ENCODE peak calls at places on chromosomes 6 and 20, in five cellular contexts. D is endothelial cell of umbilical vein, G is right cardiac atrium, M is prostate gland, Q is Caco-2. V is an unnamed sample.

GRCh38 chr20:32820000-32820697 is 395 bp downstream of the MAPRE1 start:
- DNase-seq in D (peak; percentile 64), G (peak; percentile 91), M (peak; percentile 61), Q (peak; percentile 86), V (peak; percentile 22)

GRCh38 chr20:33554914-33555420 is 65.1 kb downstream of the CBFA2T2 start:
- DNase-seq in D (peak; percentile 94), G (no peak), M (peak; percentile 74), Q (no peak), V (no peak)

GRCh38 chr6:45209762-45210161 is 118.4 kb upstream of the RUNX2 start:
- DNase-seq in D (no peak), G (no peak), M (no peak), Q (no peak), V (peak; percentile 43)

GRCh38 chr20:59811681-59812171 is 121.7 kb downstream of the SYCP2 start:
- DNase-seq in D (no peak), G (no peak), M (no peak), Q (no peak), V (no peak)

GRCh38 chr20:6489361-6490154 is 277.9 kb upstream of the BMP2 start:
- DNase-seq in D (no peak), G (no peak), M (no peak), Q (peak; percentile 96), V (no peak)

GRCh38 chr6:37311666-37312473 is 41.9 kb upstream of the RNF8 start:
- DNase-seq in D (no peak), G (no peak), M (no peak), Q (no peak), V (no peak)

GRCh38 chr6:32369678-32370077 is 2.0 kb downstream of the TSBP1 start:
- DNase-seq in D (peak; percentile 93), G (no peak), M (no peak), Q (no peak), V (no peak)

GRCh38 chr6:40391086-40391485 is 196.1 kb downstream of the LRFN2 start:
- DNase-seq in D (no peak), G (no peak), M (peak; percentile 2), Q (no peak), V (no peak)

GRCh38 chr6:40897390-40898003 is 141.5 kb downstream of the UNC5CL start:
- DNase-seq in D (no peak), G (no peak), M (no peak), Q (no peak), V (no peak)

GRCh38 chr6:28910901-28911680 is 12.7 kb downstream of the TRIM27 start:
- DNase-seq in D (peak; percentile 45), G (no peak), M (peak; percentile 22), Q (no peak), V (no peak)

DNA sequence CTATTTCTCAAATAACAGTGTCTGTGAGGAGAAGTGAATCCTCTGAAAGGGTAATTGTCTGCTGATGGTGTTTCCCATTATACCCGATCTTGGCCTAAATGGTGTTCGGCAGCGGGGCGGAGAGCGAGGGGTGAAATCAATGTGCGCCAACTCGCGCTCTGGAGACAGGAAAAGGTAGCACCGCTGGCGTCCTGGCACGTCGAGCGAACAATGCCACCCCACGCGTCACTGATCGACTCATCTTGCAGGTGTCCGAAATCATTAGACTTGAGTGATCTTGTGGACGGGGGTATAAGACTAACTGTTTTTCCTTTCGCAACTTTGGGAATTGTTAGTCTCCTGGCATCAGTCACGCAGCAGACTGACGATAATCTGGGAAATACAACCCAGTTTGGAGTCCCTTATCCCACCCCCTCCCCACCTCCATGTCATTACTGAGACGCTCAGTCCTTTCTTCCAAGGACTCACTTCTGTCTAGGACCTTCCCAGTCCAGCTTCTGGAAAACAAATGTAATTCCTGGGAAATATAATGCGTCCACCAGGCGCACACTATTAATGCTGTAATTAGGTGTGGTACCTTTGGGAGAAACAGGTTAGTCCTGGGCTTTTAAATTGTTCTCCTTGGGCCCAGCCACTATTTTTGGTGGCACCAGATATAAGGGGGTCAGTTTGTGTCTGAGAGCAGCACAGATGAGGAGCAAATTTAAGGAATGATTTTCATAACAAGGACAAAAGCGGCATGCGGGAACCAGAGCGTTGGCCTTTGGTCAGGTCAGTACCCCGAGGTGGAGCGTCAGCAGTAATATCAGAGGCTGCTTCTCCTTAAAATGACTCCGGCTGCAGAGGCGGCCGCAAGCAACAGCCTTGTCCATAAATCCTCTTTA is 2.3 kb downstream of the LINC00237 start:
- DNase-seq in D (no peak), G (no peak), M (no peak), Q (no peak), V (no peak)
- H3K4me3 ChIP-seq in D (no peak overlapping the region), G (no peak overlapping the region), M (no peak overlapping the region), Q (no peak overlapping the region), V (no peak overlapping the region)

GRCh38 chr6:71808865-71809264 is 77.5 kb upstream of the RIMS1 start:
- DNase-seq in D (no peak), G (no peak), M (no peak), Q (no peak), V (no peak)
- H3K4me3 ChIP-seq in D (no peak overlapping the region), G (no peak overlapping the region), M (no peak overlapping the region), Q (no peak overlapping the region), V (peak overlapping the region; percentile 14)

GRCh38 chr20:34582221-34582620 is 23.7 kb downstream of the MAP1LC3A start:
- DNase-seq in D (no peak), G (no peak), M (no peak), Q (no peak), V (no peak)

GRCh38 chr20:34579191-34579661 is 20.7 kb downstream of the MAP1LC3A start:
- DNase-seq in D (peak; percentile 83), G (peak; percentile 82), M (peak; percentile 76), Q (no peak), V (peak; percentile 70)

GRCh38 chr20:34581341-34582189 is 23.0 kb downstream of the MAP1LC3A start:
- DNase-seq in D (peak; percentile 91), G (peak; percentile 79), M (no peak), Q (no peak), V (no peak)

GRCh38 chr20:34579936-34580587 is 21.5 kb downstream of the MAP1LC3A start:
- DNase-seq in D (no peak), G (no peak), M (no peak), Q (no peak), V (no peak)

DNA sequence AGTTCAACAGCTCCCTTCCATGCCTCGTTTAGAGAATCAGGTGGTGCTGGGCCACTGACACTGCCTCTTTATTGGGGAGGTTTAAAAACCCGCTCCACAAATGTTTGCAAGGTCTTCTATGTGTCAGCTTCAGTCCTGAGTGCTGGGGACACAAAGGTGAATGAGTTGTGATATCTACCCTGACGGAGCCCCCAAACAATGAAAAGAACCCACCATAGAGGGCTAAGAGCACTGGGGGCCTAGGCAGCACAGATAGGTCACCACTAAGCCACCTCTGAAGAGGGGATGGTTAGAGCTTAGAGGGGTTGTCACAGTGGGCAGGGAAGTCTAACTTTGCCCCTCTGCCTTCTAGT is 22.0 kb downstream of the MAP1LC3A start:
- DNase-seq in D (no peak), G (no peak), M (no peak), Q (no peak), V (no peak)
- H3K4me3 ChIP-seq in D (no peak overlapping the region), G (no peak overlapping the region), M (no peak overlapping the region), Q (no peak overlapping the region), V (no peak overlapping the region)

GRCh38 chr6:116229287-116229913 is 24.5 kb downstream of the TSPYL4 start:
- DNase-seq in D (peak; percentile 58), G (peak; percentile 93), M (no peak), Q (peak; percentile 53), V (no peak)
- H3K4me3 ChIP-seq in D (no peak overlapping the region), G (no peak overlapping the region), M (no peak overlapping the region), Q (no peak overlapping the region), V (no peak overlapping the region)

V was measured in trophoblast cell.